ENCODE peak calls at places on chromosomes 2 and 18, in five cellular contexts. J, Z, F, W and X are unnamed samples.

GRCh38 chr18:27604583-27604982 is 419.5 kb upstream of the CHST9 start:
- DNase-seq in J (no peak), W (no peak), F (peak), Z (peak), X (no peak)

GRCh38 chr18:49628119-49628518 is 66.3 kb downstream of the LIPG start:
- DNase-seq in F (no peak), J (no peak), Z (no peak), W (no peak), X (no peak)

GRCh38 chr2:241797441-241798080 is 11.4 kb upstream of the NEU4 start:
- DNase-seq in W (no peak), Z (no peak), J (no peak), F (no peak), X (no peak)

GRCh38 chr18:56083889-56084288 is 495.9 kb upstream of the TCF4 start:
- DNase-seq in W (no peak), F (no peak), Z (no peak), J (peak), X (peak)

GRCh38 chr18:48398074-48398473 is 11.1 kb downstream of the ZBTB7C start:
- DNase-seq in Z (no peak), J (no peak), W (no peak), F (no peak), X (no peak)

GRCh38 chr2:240956935-240957655 is 41.3 kb upstream of the SNED1 start:
- DNase-seq in J (no peak), W (no peak), F (no peak), Z (no peak), X (no peak)

GRCh38 chr2:164523026-164523425 is 98.3 kb downstream of the GRB14 start:
- DNase-seq in Z (peak), F (peak), J (no peak), W (no peak), X (no peak)

GRCh38 chr18:12838178-12838634 is 45.8 kb downstream of the PTPN2 start:
- DNase-seq in F (peak), J (no peak), Z (peak), W (no peak), X (no peak)

GRCh38 chr18:78624646-78625279 is 354.9 kb upstream of the SALL3 start:
- DNase-seq in W (no peak), J (no peak), Z (no peak), F (no peak), X (no peak)

GRCh38 chr2:28224648-28225471 is 167.8 kb upstream of the FOSL2 start:
- DNase-seq in F (peak), Z (peak), J (no peak), W (no peak), X (no peak)

GRCh38 chr2:240575101-240575965 is 7.0 kb downstream of the RNPEPL1 start:
- DNase-seq in Z (no peak), W (no peak), J (no peak), F (no peak), X (no peak)

GRCh38 chr18:34697891-34698290 is 12.2 kb upstream of the DTNA start:
- DNase-seq in J (no peak), Z (no peak), W (no peak), F (peak), X (no peak)

GRCh38 chr2:190837991-190838390 is 42.6 kb upstream of the GLS start:
- DNase-seq in Z (no peak), F (peak), W (no peak), J (no peak), X (no peak)

GRCh38 chr2:79741044-79741443 is 228.2 kb downstream of the CTNNA2 start:
- DNase-seq in Z (no peak), F (no peak), J (no peak), W (no peak), X (no peak)

GRCh38 chr2:123953848-123954247 is 71.2 kb upstream of the CNTNAP5 start:
- DNase-seq in Z (peak), J (no peak), F (peak), W (no peak), X (peak)

GRCh38 chr2:31386648-31387047 is 27.9 kb downstream of the XDH start:
- DNase-seq in W (no peak), F (no peak), J (no peak), Z (no peak), X (no peak)

GRCh38 chr2:171807130-171807529 is 86.9 kb downstream of the SLC25A12 start:
- DNase-seq in Z (no peak), J (no peak), W (no peak), F (peak), X (no peak)

GRCh38 chr2:197813093-197813787 is 8.8 kb downstream of the PLCL1 start:
- DNase-seq in Z (peak), W (no peak), F (peak), J (peak), X (peak)

GRCh38 chr2:31950946-31951562 is 59.8 kb downstream of the MEMO1 start:
- DNase-seq in J (no peak), F (no peak), W (no peak), Z (no peak), X (no peak)

GRCh38 chr2:47339745-47340541 is 63.0 kb upstream of the MSH2 start:
- DNase-seq in W (no peak), F (no peak), Z (peak), J (no peak), X (no peak)

GRCh38 chr2:215967590-215968373 is 45.6 kb downstream of the MREG start:
- DNase-seq in F (no peak), W (no peak), Z (peak), J (no peak), X (no peak)

GRCh38 chr2:179354739-179355537 is 90.3 kb upstream of the SESTD1 start:
- DNase-seq in J (peak), F (peak), Z (peak), W (no peak), X (no peak)

GRCh38 chr18:13831864-13832508 is 8.0 kb downstream of the MC5R start:
- DNase-seq in Z (peak), F (peak), J (no peak), W (no peak), X (peak)

GRCh38 chr18:23136326-23137092 is 1.2 kb downstream of the CABLES1 start:
- DNase-seq in W (no peak), J (no peak), F (peak), Z (no peak), X (no peak)

GRCh38 chr18:76476665-76477561 is 18.1 kb downstream of the ZNF516 start:
- DNase-seq in F (peak), Z (peak), J (no peak), W (no peak), X (no peak)

GRCh38 chr2:3662239-3662638 is 4.2 kb downstream of the ALLC start:
- DNase-seq in F (no peak), J (peak), W (no peak), Z (no peak), X (no peak)

GRCh38 chr2:185628985-185629384 is 109.6 kb upstream of the FSIP2 start:
- DNase-seq in F (no peak), Z (peak), J (no peak), W (no peak), X (no peak)

GRCh38 chr2:24083567-24084385 is 858 bp downstream of the TP53I3 start:
- DNase-seq in F (peak), W (peak), J (peak), Z (peak), X (no peak)

GRCh38 chr2:190571666-190572065 is 37.1 kb upstream of the NEMP2 start:
- DNase-seq in J (no peak), F (no peak), Z (no peak), W (no peak), X (no peak)

GRCh38 chr2:144675731-144676130 is 155.8 kb upstream of the ZEB2 start:
- DNase-seq in Z (no peak), W (no peak), J (no peak), F (no peak), X (no peak)

GRCh38 chr2:190947711-190948251 is 66.2 kb downstream of the STAT1 start:
- DNase-seq in J (no peak), W (peak), Z (peak), F (peak), X (peak)